ENCODE peak calls at places on chromosome 13, in four cellular contexts. One of them, this sample, is unnamed.

GRCh38 chr13:101757446-101758039 is 305.1 kb downstream of the ITGBL1 start:
- DNase-seq in SJSA1: no peak
- DNase-seq in ascending aorta: no peak
- DNase-seq in lung: no peak
- DNase-seq in this sample: no peak

GRCh38 chr13:42174344-42175162 is 97.4 kb upstream of the AKAP11 start:
- DNase-seq in SJSA1: no peak
- DNase-seq in ascending aorta: no peak
- DNase-seq in lung: no peak
- DNase-seq in this sample: no peak

GRCh38 chr13:78067290-78067689 is 148.7 kb upstream of the EDNRB start:
- DNase-seq in SJSA1: no peak
- DNase-seq in ascending aorta: no peak
- DNase-seq in lung: no peak
- DNase-seq in this sample: no peak

GRCh38 chr13:37136187-37136586 is 30.7 kb upstream of the CSNK1A1L start:
- DNase-seq in SJSA1: no peak
- DNase-seq in ascending aorta: no peak
- DNase-seq in lung: no peak
- DNase-seq in this sample: no peak

GRCh38 chr13:28621439-28621838 is 37.5 kb upstream of the POMP start:
- DNase-seq in SJSA1: no peak
- DNase-seq in ascending aorta: no peak
- DNase-seq in lung: no peak
- DNase-seq in this sample: no peak

GRCh38 chr13:36453518-36453917 is 21.2 kb downstream of the CCNA1 start:
- DNase-seq in SJSA1: no peak
- DNase-seq in ascending aorta: no peak
- DNase-seq in lung: no peak
- DNase-seq in this sample: no peak

GRCh38 chr13:61246351-61246750 is 169.3 kb downstream of the PCDH20 start:
- DNase-seq in SJSA1: no peak
- DNase-seq in ascending aorta: no peak
- DNase-seq in lung: no peak
- DNase-seq in this sample: no peak

GRCh38 chr13:112448621-112449544 is 72.7 kb downstream of the SPACA7 start:
- DNase-seq in SJSA1: peak
- DNase-seq in ascending aorta: no peak
- DNase-seq in lung: peak
- DNase-seq in this sample: peak

GRCh38 chr13:45142440-45143345 is 22.4 kb downstream of the GTF2F2 start:
- DNase-seq in SJSA1: no peak
- DNase-seq in ascending aorta: no peak
- DNase-seq in lung: no peak
- DNase-seq in this sample: no peak

GRCh38 chr13:43132228-43132627 is 108.8 kb downstream of the DNAJC15 start:
- DNase-seq in SJSA1: no peak
- DNase-seq in ascending aorta: no peak
- DNase-seq in lung: no peak
- DNase-seq in this sample: no peak

GRCh38 chr13:106275441-106276032 is 259.9 kb downstream of the EFNB2 start:
- DNase-seq in SJSA1: no peak
- DNase-seq in ascending aorta: no peak
- DNase-seq in lung: no peak
- DNase-seq in this sample: no peak

GRCh38 chr13:113393226-113393571 is 29.3 kb upstream of the GRTP1 start:
- DNase-seq in SJSA1: no peak
- DNase-seq in ascending aorta: no peak
- DNase-seq in lung: no peak
- DNase-seq in this sample: no peak

GRCh38 chr13:29523199-29523931 is 72.1 kb downstream of the SLC7A1 start:
- DNase-seq in SJSA1: no peak
- DNase-seq in ascending aorta: no peak
- DNase-seq in lung: no peak
- DNase-seq in this sample: peak

GRCh38 chr13:44157614-44158013 is 216.0 kb upstream of the SERP2 start:
- DNase-seq in SJSA1: no peak
- DNase-seq in ascending aorta: no peak
- DNase-seq in lung: no peak
- DNase-seq in this sample: peak

GRCh38 chr13:59391696-59392095 is 772.0 kb downstream of the DIAPH3 start:
- DNase-seq in SJSA1: peak
- DNase-seq in ascending aorta: no peak
- DNase-seq in lung: peak
- DNase-seq in this sample: peak

GRCh38 chr13:78608705-78609463 is 5.5 kb upstream of the POU4F1 start:
- DNase-seq in SJSA1: no peak
- DNase-seq in ascending aorta: no peak
- DNase-seq in lung: no peak
- DNase-seq in this sample: no peak

GRCh38 chr13:36432106-36432544 is at the start of gene CCNA1:
- DNase-seq in SJSA1: peak
- DNase-seq in ascending aorta: no peak
- DNase-seq in lung: peak
- DNase-seq in this sample: no peak

GRCh38 chr13:101291216-101291615 is 125.1 kb downstream of the NALCN start:
- DNase-seq in SJSA1: no peak
- DNase-seq in ascending aorta: no peak
- DNase-seq in lung: no peak
- DNase-seq in this sample: no peak

GRCh38 chr13:94063096-94063495 is 416.4 kb downstream of the DCT start:
- DNase-seq in SJSA1: no peak
- DNase-seq in ascending aorta: no peak
- DNase-seq in lung: no peak
- DNase-seq in this sample: no peak

GRCh38 chr13:89920461-89920860 is 1427.0 kb upstream of the MIR17HG start:
- DNase-seq in SJSA1: no peak
- DNase-seq in ascending aorta: no peak
- DNase-seq in lung: no peak
- DNase-seq in this sample: no peak

GRCh38 chr13:38473305-38473704 is 123.7 kb downstream of the UFM1 start:
- DNase-seq in SJSA1: no peak
- DNase-seq in ascending aorta: no peak
- DNase-seq in lung: no peak
- DNase-seq in this sample: no peak

GRCh38 chr13:33445024-33445423 is 159.5 kb upstream of the STARD13 start:
- DNase-seq in SJSA1: no peak
- DNase-seq in ascending aorta: no peak
- DNase-seq in lung: no peak
- DNase-seq in this sample: no peak

GRCh38 chr13:93535256-93535655 is 308.6 kb downstream of the GPC6 start:
- DNase-seq in SJSA1: no peak
- DNase-seq in ascending aorta: no peak
- DNase-seq in lung: no peak
- DNase-seq in this sample: no peak

GRCh38 chr13:80705371-80706163 is 364.6 kb upstream of the SPRY2 start:
- DNase-seq in SJSA1: no peak
- DNase-seq in ascending aorta: no peak
- DNase-seq in lung: no peak
- DNase-seq in this sample: no peak
- H3K27ac ChIP-seq in SJSA1: no peak
- H3K27ac ChIP-seq in ascending aorta: no peak
- H3K27ac ChIP-seq in lung: no peak
- H3K27ac ChIP-seq in this sample: no peak

GRCh38 chr13:40336228-40337221 is 329.9 kb downstream of the FOXO1 start:
- DNase-seq in SJSA1: no peak
- DNase-seq in ascending aorta: no peak
- DNase-seq in lung: no peak
- DNase-seq in this sample: no peak
- H3K27ac ChIP-seq in SJSA1: no peak
- H3K27ac ChIP-seq in ascending aorta: no peak
- H3K27ac ChIP-seq in lung: no peak
- H3K27ac ChIP-seq in this sample: no peak

DNA sequence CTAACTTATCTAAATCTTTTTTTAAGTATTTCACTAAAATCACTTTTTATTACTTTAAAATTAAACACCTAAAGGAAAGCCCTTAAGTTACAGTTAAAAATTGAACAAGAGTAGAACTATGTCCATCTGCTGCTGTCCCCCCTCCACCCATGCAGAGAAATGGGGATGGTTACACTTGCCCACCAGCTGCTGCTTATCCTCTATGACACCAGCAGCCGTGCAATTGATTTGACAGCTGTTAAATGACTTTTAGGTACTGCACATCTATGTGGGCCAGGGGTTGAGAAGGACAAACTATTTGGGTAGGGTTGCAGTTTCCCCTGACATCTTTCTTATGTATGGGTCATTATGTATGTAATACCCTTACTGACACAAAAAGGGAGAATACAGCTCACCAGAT is 77.2 kb downstream of the TBC1D4 start:
- DNase-seq in SJSA1: no peak
- DNase-seq in ascending aorta: no peak
- DNase-seq in lung: no peak
- DNase-seq in this sample: no peak
- H3K27ac ChIP-seq in SJSA1: no peak
- H3K27ac ChIP-seq in ascending aorta: no peak
- H3K27ac ChIP-seq in lung: no peak
- H3K27ac ChIP-seq in this sample: no peak

GRCh38 chr13:50425772-50426171 is 410.5 kb downstream of the KCNRG start:
- DNase-seq in SJSA1: no peak
- DNase-seq in ascending aorta: no peak
- DNase-seq in lung: no peak
- DNase-seq in this sample: no peak

GRCh38 chr13:50422181-50423148 is 407.2 kb downstream of the KCNRG start:
- DNase-seq in SJSA1: no peak
- DNase-seq in ascending aorta: no peak
- DNase-seq in lung: no peak
- DNase-seq in this sample: no peak

GRCh38 chr13:50424993-50425392 is 409.7 kb downstream of the KCNRG start:
- DNase-seq in SJSA1: no peak
- DNase-seq in ascending aorta: no peak
- DNase-seq in lung: no peak
- DNase-seq in this sample: no peak

GRCh38 chr13:50428183-50428877 is 413.1 kb downstream of the KCNRG start:
- DNase-seq in SJSA1: no peak
- DNase-seq in ascending aorta: no peak
- DNase-seq in lung: no peak
- DNase-seq in this sample: no peak

GRCh38 chr13:50426932-50427331 is 411.7 kb downstream of the KCNRG start:
- DNase-seq in SJSA1: no peak
- DNase-seq in ascending aorta: no peak
- DNase-seq in lung: no peak
- DNase-seq in this sample: no peak
- H3K27ac ChIP-seq in SJSA1: no peak
- H3K27ac ChIP-seq in ascending aorta: no peak
- H3K27ac ChIP-seq in lung: no peak
- H3K27ac ChIP-seq in this sample: no peak

DNA sequence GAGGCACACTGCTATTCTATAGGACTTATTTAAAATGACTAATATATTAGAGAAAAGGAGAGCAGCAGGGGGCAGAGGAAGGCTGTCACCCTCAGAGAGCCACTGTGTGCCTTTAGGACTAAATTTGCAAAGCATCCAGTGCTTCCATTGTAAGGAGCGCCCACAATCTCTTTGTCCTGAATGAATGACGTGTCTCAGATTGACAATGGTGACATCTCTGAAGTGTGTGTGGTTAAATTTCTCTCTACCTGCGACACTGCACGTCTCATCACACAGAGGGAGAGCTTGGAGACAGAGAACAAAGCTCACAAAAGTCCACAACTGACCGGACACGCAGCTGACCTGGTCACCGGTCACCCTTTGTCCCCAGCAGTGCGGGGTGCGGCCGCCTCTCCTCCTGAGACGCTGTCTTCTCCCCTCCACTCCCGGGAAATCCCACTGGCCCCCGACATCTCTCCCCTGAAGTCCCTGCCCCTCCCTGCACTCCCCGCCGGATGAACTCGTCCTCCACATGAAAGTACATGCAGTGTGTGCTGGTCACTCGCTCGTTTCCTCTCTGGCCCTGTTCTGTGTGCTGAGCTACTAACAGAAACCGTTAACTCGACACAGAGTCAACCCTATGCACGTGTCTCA is 107.2 kb downstream of the RAB20 start:
- DNase-seq in SJSA1: no peak
- DNase-seq in ascending aorta: no peak
- DNase-seq in lung: no peak
- DNase-seq in this sample: peak
- H3K27ac ChIP-seq in SJSA1: no peak
- H3K27ac ChIP-seq in ascending aorta: no peak
- H3K27ac ChIP-seq in lung: no peak
- H3K27ac ChIP-seq in this sample: no peak

DNA sequence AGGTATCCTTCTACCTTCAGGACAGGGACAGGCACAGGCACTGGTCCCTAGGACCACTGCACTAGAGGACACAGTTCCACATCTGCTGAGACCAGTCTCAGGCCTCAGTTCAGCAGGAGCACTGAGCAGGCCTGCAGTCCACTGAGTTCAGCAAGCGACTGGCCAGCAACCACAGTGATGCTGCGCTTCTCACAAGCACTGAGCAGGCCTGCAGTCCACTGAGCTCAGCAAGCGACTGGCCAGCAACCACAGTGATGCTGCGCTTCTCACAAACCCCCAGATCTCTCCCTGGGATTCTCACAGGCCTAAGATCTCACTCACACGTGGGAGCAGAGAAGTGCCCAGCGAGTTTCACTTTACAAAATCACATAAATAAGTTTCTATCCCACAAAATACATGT is 140.6 kb downstream of the IRS2 start:
- DNase-seq in SJSA1: peak
- DNase-seq in ascending aorta: no peak
- DNase-seq in lung: no peak
- DNase-seq in this sample: no peak
- H3K27ac ChIP-seq in SJSA1: no peak
- H3K27ac ChIP-seq in ascending aorta: no peak
- H3K27ac ChIP-seq in lung: no peak
- H3K27ac ChIP-seq in this sample: no peak

GRCh38 chr13:27171830-27172494 is 351 bp upstream of the USP12 start:
- DNase-seq in SJSA1: peak
- DNase-seq in ascending aorta: peak
- DNase-seq in lung: peak
- DNase-seq in this sample: peak
- H3K27ac ChIP-seq in SJSA1: peak
- H3K27ac ChIP-seq in ascending aorta: peak
- H3K27ac ChIP-seq in lung: peak
- H3K27ac ChIP-seq in this sample: peak

This sample was measured in tibial artery.